ENCODE peak calls at places on chromosomes 16 and 17, in six cellular contexts. One of them, this sample, is unnamed.

GRCh38 chr17:64455993-64456885 is 7.3 kb downstream of the MILR1 start:
- DNase-seq in activated effector memory CD4-positive, alpha-beta T cell treated with Interleukin-2 at 50 U/mL for 16 hours: no peak
- DNase-seq in cardiac muscle cell: no peak
- DNase-seq in activated CD8-positive, alpha-beta T cell treated with anti-CD3 and anti-CD28 coated beads for 36 hours: no peak
- DNase-seq in ACHN: no peak
- DNase-seq in activated CD4-positive, alpha-beta T cell treated with anti-CD3 and anti-CD28 coated beads for 48 hours: no peak
- DNase-seq in this sample: no peak

GRCh38 chr17:33099252-33099651 is 107.6 kb downstream of the SPACA3 start:
- DNase-seq in ACHN: no peak
- DNase-seq in activated CD8-positive, alpha-beta T cell treated with anti-CD3 and anti-CD28 coated beads for 36 hours: no peak
- DNase-seq in activated CD4-positive, alpha-beta T cell treated with anti-CD3 and anti-CD28 coated beads for 48 hours: no peak
- DNase-seq in cardiac muscle cell: no peak
- DNase-seq in activated effector memory CD4-positive, alpha-beta T cell treated with Interleukin-2 at 50 U/mL for 16 hours: no peak
- DNase-seq in this sample: no peak

GRCh38 chr16:57946181-57946801 is 24.6 kb downstream of the CNGB1 start:
- DNase-seq in ACHN: no peak
- DNase-seq in activated effector memory CD4-positive, alpha-beta T cell treated with Interleukin-2 at 50 U/mL for 16 hours: no peak
- DNase-seq in cardiac muscle cell: no peak
- DNase-seq in activated CD4-positive, alpha-beta T cell treated with anti-CD3 and anti-CD28 coated beads for 48 hours: no peak
- DNase-seq in activated CD8-positive, alpha-beta T cell treated with anti-CD3 and anti-CD28 coated beads for 36 hours: no peak
- DNase-seq in this sample: no peak

GRCh38 chr16:85613609-85614337 is 651 bp downstream of the GSE1 start:
- DNase-seq in activated effector memory CD4-positive, alpha-beta T cell treated with Interleukin-2 at 50 U/mL for 16 hours: no peak
- DNase-seq in ACHN: peak
- DNase-seq in activated CD8-positive, alpha-beta T cell treated with anti-CD3 and anti-CD28 coated beads for 36 hours: peak
- DNase-seq in activated CD4-positive, alpha-beta T cell treated with anti-CD3 and anti-CD28 coated beads for 48 hours: peak
- DNase-seq in cardiac muscle cell: peak
- DNase-seq in this sample: no peak

GRCh38 chr16:88298882-88299745 is 83.6 kb upstream of the ZNF469 start:
- DNase-seq in activated CD4-positive, alpha-beta T cell treated with anti-CD3 and anti-CD28 coated beads for 48 hours: peak
- DNase-seq in ACHN: no peak
- DNase-seq in activated CD8-positive, alpha-beta T cell treated with anti-CD3 and anti-CD28 coated beads for 36 hours: peak
- DNase-seq in activated effector memory CD4-positive, alpha-beta T cell treated with Interleukin-2 at 50 U/mL for 16 hours: no peak
- DNase-seq in cardiac muscle cell: no peak
- DNase-seq in this sample: no peak

GRCh38 chr17:14746784-14747575 is 446.1 kb downstream of the HS3ST3B1 start:
- DNase-seq in activated CD8-positive, alpha-beta T cell treated with anti-CD3 and anti-CD28 coated beads for 36 hours: no peak
- DNase-seq in activated CD4-positive, alpha-beta T cell treated with anti-CD3 and anti-CD28 coated beads for 48 hours: no peak
- DNase-seq in ACHN: no peak
- DNase-seq in cardiac muscle cell: no peak
- DNase-seq in activated effector memory CD4-positive, alpha-beta T cell treated with Interleukin-2 at 50 U/mL for 16 hours: no peak
- DNase-seq in this sample: no peak

GRCh38 chr17:69575346-69575761 is 160.9 kb downstream of the MAP2K6 start:
- DNase-seq in ACHN: peak
- DNase-seq in cardiac muscle cell: no peak
- DNase-seq in activated CD8-positive, alpha-beta T cell treated with anti-CD3 and anti-CD28 coated beads for 36 hours: no peak
- DNase-seq in activated CD4-positive, alpha-beta T cell treated with anti-CD3 and anti-CD28 coated beads for 48 hours: no peak
- DNase-seq in activated effector memory CD4-positive, alpha-beta T cell treated with Interleukin-2 at 50 U/mL for 16 hours: no peak
- DNase-seq in this sample: no peak

GRCh38 chr17:15657868-15658775 is 26.0 kb downstream of the TRIM16 start:
- DNase-seq in cardiac muscle cell: no peak
- DNase-seq in ACHN: no peak
- DNase-seq in activated CD4-positive, alpha-beta T cell treated with anti-CD3 and anti-CD28 coated beads for 48 hours: no peak
- DNase-seq in activated effector memory CD4-positive, alpha-beta T cell treated with Interleukin-2 at 50 U/mL for 16 hours: no peak
- DNase-seq in activated CD8-positive, alpha-beta T cell treated with anti-CD3 and anti-CD28 coated beads for 36 hours: no peak
- DNase-seq in this sample: no peak

GRCh38 chr17:75289832-75290337 is 652 bp upstream of the SLC25A19 start:
- DNase-seq in activated effector memory CD4-positive, alpha-beta T cell treated with Interleukin-2 at 50 U/mL for 16 hours: no peak
- DNase-seq in ACHN: peak
- DNase-seq in activated CD8-positive, alpha-beta T cell treated with anti-CD3 and anti-CD28 coated beads for 36 hours: peak
- DNase-seq in activated CD4-positive, alpha-beta T cell treated with anti-CD3 and anti-CD28 coated beads for 48 hours: peak
- DNase-seq in cardiac muscle cell: peak
- DNase-seq in this sample: peak

GRCh38 chr17:33434841-33435240 is 141.7 kb upstream of the ASIC2 start:
- DNase-seq in cardiac muscle cell: no peak
- DNase-seq in activated CD4-positive, alpha-beta T cell treated with anti-CD3 and anti-CD28 coated beads for 48 hours: no peak
- DNase-seq in ACHN: no peak
- DNase-seq in activated CD8-positive, alpha-beta T cell treated with anti-CD3 and anti-CD28 coated beads for 36 hours: no peak
- DNase-seq in activated effector memory CD4-positive, alpha-beta T cell treated with Interleukin-2 at 50 U/mL for 16 hours: no peak
- DNase-seq in this sample: no peak

GRCh38 chr17:29733151-29733550 is 110.4 kb upstream of the CORO6 start:
- DNase-seq in activated CD4-positive, alpha-beta T cell treated with anti-CD3 and anti-CD28 coated beads for 48 hours: no peak
- DNase-seq in cardiac muscle cell: no peak
- DNase-seq in activated effector memory CD4-positive, alpha-beta T cell treated with Interleukin-2 at 50 U/mL for 16 hours: no peak
- DNase-seq in activated CD8-positive, alpha-beta T cell treated with anti-CD3 and anti-CD28 coated beads for 36 hours: no peak
- DNase-seq in ACHN: no peak
- DNase-seq in this sample: no peak

GRCh38 chr16:67641779-67642708 is 2.9 kb upstream of the CARMIL2 start:
- DNase-seq in ACHN: no peak
- DNase-seq in activated CD4-positive, alpha-beta T cell treated with anti-CD3 and anti-CD28 coated beads for 48 hours: no peak
- DNase-seq in cardiac muscle cell: no peak
- DNase-seq in activated CD8-positive, alpha-beta T cell treated with anti-CD3 and anti-CD28 coated beads for 36 hours: no peak
- DNase-seq in activated effector memory CD4-positive, alpha-beta T cell treated with Interleukin-2 at 50 U/mL for 16 hours: no peak
- DNase-seq in this sample: no peak

GRCh38 chr17:8586766-8587165 is 43.8 kb downstream of the MYH10 start:
- DNase-seq in activated effector memory CD4-positive, alpha-beta T cell treated with Interleukin-2 at 50 U/mL for 16 hours: no peak
- DNase-seq in activated CD8-positive, alpha-beta T cell treated with anti-CD3 and anti-CD28 coated beads for 36 hours: no peak
- DNase-seq in ACHN: no peak
- DNase-seq in activated CD4-positive, alpha-beta T cell treated with anti-CD3 and anti-CD28 coated beads for 48 hours: no peak
- DNase-seq in cardiac muscle cell: no peak
- DNase-seq in this sample: no peak

GRCh38 chr17:77875051-77875780 is 83.3 kb upstream of the TNRC6C start:
- DNase-seq in activated effector memory CD4-positive, alpha-beta T cell treated with Interleukin-2 at 50 U/mL for 16 hours: no peak
- DNase-seq in cardiac muscle cell: no peak
- DNase-seq in activated CD8-positive, alpha-beta T cell treated with anti-CD3 and anti-CD28 coated beads for 36 hours: no peak
- DNase-seq in activated CD4-positive, alpha-beta T cell treated with anti-CD3 and anti-CD28 coated beads for 48 hours: no peak
- DNase-seq in ACHN: peak
- DNase-seq in this sample: no peak

GRCh38 chr17:35793257-35793656 is 2.2 kb downstream of the MMP28 start:
- DNase-seq in ACHN: no peak
- DNase-seq in cardiac muscle cell: no peak
- DNase-seq in activated effector memory CD4-positive, alpha-beta T cell treated with Interleukin-2 at 50 U/mL for 16 hours: no peak
- DNase-seq in activated CD8-positive, alpha-beta T cell treated with anti-CD3 and anti-CD28 coated beads for 36 hours: no peak
- DNase-seq in activated CD4-positive, alpha-beta T cell treated with anti-CD3 and anti-CD28 coated beads for 48 hours: no peak
- DNase-seq in this sample: no peak

GRCh38 chr17:12853921-12854320 is 64.6 kb downstream of the ARHGAP44 start:
- DNase-seq in ACHN: no peak
- DNase-seq in activated effector memory CD4-positive, alpha-beta T cell treated with Interleukin-2 at 50 U/mL for 16 hours: no peak
- DNase-seq in activated CD4-positive, alpha-beta T cell treated with anti-CD3 and anti-CD28 coated beads for 48 hours: no peak
- DNase-seq in cardiac muscle cell: no peak
- DNase-seq in activated CD8-positive, alpha-beta T cell treated with anti-CD3 and anti-CD28 coated beads for 36 hours: no peak
- DNase-seq in this sample: no peak

GRCh38 chr16:79863128-79864031 is 262.8 kb upstream of the MAF start:
- DNase-seq in activated CD4-positive, alpha-beta T cell treated with anti-CD3 and anti-CD28 coated beads for 48 hours: no peak
- DNase-seq in activated CD8-positive, alpha-beta T cell treated with anti-CD3 and anti-CD28 coated beads for 36 hours: no peak
- DNase-seq in activated effector memory CD4-positive, alpha-beta T cell treated with Interleukin-2 at 50 U/mL for 16 hours: no peak
- DNase-seq in cardiac muscle cell: no peak
- DNase-seq in ACHN: no peak
- DNase-seq in this sample: no peak

GRCh38 chr17:37700881-37701280 is 44.0 kb downstream of the HNF1B start:
- DNase-seq in activated CD4-positive, alpha-beta T cell treated with anti-CD3 and anti-CD28 coated beads for 48 hours: no peak
- DNase-seq in ACHN: no peak
- DNase-seq in activated effector memory CD4-positive, alpha-beta T cell treated with Interleukin-2 at 50 U/mL for 16 hours: no peak
- DNase-seq in activated CD8-positive, alpha-beta T cell treated with anti-CD3 and anti-CD28 coated beads for 36 hours: no peak
- DNase-seq in cardiac muscle cell: no peak
- DNase-seq in this sample: no peak

This sample was measured in activated CD4-positive, CD25-positive, alpha-beta regulatory T cell treated with anti-CD3 and anti-CD28 coated beads, Interleukin-2, amount 50 U/mL, for 16 hours.